ENCODE peak calls at places on chromosomes 16 and 17, in nine cellular contexts. O, R, S, P, E, K, V, X and B are unnamed samples.

GRCh38 chr16:17222756-17223411 is 247.9 kb downstream of the XYLT1 start:
- DNase-seq in O (no peak), R (no peak), S (peak), P (no peak), E (no peak), K (no peak), V (no peak), X (no peak), B (no peak)

GRCh38 chr17:4433515-4434031 is at the start of gene SPNS3:
- DNase-seq in O (no peak), R (no peak), S (no peak), P (no peak), E (no peak), K (no peak), V (no peak), X (no peak), B (no peak)

GRCh38 chr17:78890111-78890897 is 12.7 kb downstream of the CEP295NL start:
- DNase-seq in O (no peak), R (peak), S (peak), P (no peak), E (peak), K (no peak), V (no peak), X (no peak), B (no peak)

GRCh38 chr17:28484296-28484695 is 10.9 kb downstream of the SLC13A2 start:
- DNase-seq in O (no peak), R (no peak), S (no peak), P (no peak), E (no peak), K (no peak), V (no peak), X (no peak), B (no peak)

GRCh38 chr16:69853481-69853880 is 91.3 kb downstream of the WWP2 start:
- DNase-seq in O (no peak), R (no peak), S (no peak), P (no peak), E (no peak), K (no peak), V (no peak), X (no peak), B (no peak)

GRCh38 chr16:66924527-66925321 is 611 bp downstream of the RRAD start:
- DNase-seq in O (peak), R (peak), S (peak), P (no peak), E (no peak), K (peak), V (no peak), X (no peak), B (no peak)

GRCh38 chr16:30558789-30559377 is 709 bp upstream of the ZNF764 start:
- DNase-seq in O (no peak), R (no peak), S (no peak), P (no peak), E (no peak), K (no peak), V (no peak), X (no peak), B (no peak)

GRCh38 chr17:42791948-42792347 is 6.6 kb downstream of the COA3 start:
- DNase-seq in O (no peak), R (no peak), S (no peak), P (no peak), E (no peak), K (no peak), V (no peak), X (no peak), B (no peak)

GRCh38 chr17:72394531-72394930 is 273.7 kb downstream of the SOX9 start:
- DNase-seq in O (no peak), R (no peak), S (no peak), P (no peak), E (no peak), K (no peak), V (no peak), X (no peak), B (no peak)

GRCh38 chr17:230371-230770 is 48.9 kb upstream of the DOC2B start:
- DNase-seq in O (no peak), R (no peak), S (no peak), P (no peak), E (no peak), K (no peak), V (no peak), X (no peak), B (no peak)

GRCh38 chr17:81526662-81527571 is 1.3 kb upstream of the FSCN2 start:
- DNase-seq in O (no peak), R (no peak), S (peak), P (no peak), E (no peak), K (no peak), V (no peak), X (no peak), B (no peak)

GRCh38 chr17:12178644-12179330 is 158.1 kb downstream of the MAP2K4 start:
- DNase-seq in O (no peak), R (no peak), S (no peak), P (no peak), E (no peak), K (no peak), V (no peak), X (no peak), B (no peak)

GRCh38 chr17:40836020-40836419 is 13.6 kb upstream of the KRT10 start:
- DNase-seq in O (no peak), R (no peak), S (no peak), P (no peak), E (no peak), K (no peak), V (no peak), X (no peak), B (no peak)

GRCh38 chr17:29677139-29677834 is 54.6 kb upstream of the CORO6 start:
- DNase-seq in O (no peak), R (no peak), S (peak), P (peak), E (no peak), K (no peak), V (peak), X (no peak), B (peak)

GRCh38 chr16:81956213-81956948 is 54.9 kb downstream of the SDR42E1 start:
- DNase-seq in O (no peak), R (no peak), S (no peak), P (peak), E (no peak), K (no peak), V (no peak), X (no peak), B (peak)

GRCh38 chr17:37699285-37699973 is 45.4 kb downstream of the HNF1B start:
- DNase-seq in O (no peak), R (peak), S (no peak), P (peak), E (no peak), K (no peak), V (no peak), X (no peak), B (no peak)

GRCh38 chr17:7266784-7267183 is 4.5 kb upstream of the CLDN7 start:
- DNase-seq in O (no peak), R (no peak), S (no peak), P (no peak), E (no peak), K (peak), V (no peak), X (no peak), B (peak)

GRCh38 chr16:2033057-2033911 is 6.6 kb downstream of the NHERF2 start:
- DNase-seq in O (no peak), R (no peak), S (no peak), P (peak), E (peak), K (peak), V (peak), X (no peak), B (peak)

GRCh38 chr17:47726796-47727703 is 6.0 kb upstream of the TBX21 start:
- DNase-seq in O (no peak), R (no peak), S (no peak), P (no peak), E (no peak), K (no peak), V (no peak), X (no peak), B (no peak)

GRCh38 chr16:30525844-30526136 is 576 bp downstream of the ZNF768 start:
- DNase-seq in O (no peak), R (no peak), S (no peak), P (peak), E (no peak), K (no peak), V (no peak), X (no peak), B (no peak)

GRCh38 chr17:76538941-76539340 is 903 bp upstream of the PRCD start:
- DNase-seq in O (no peak), R (no peak), S (no peak), P (no peak), E (no peak), K (peak), V (no peak), X (no peak), B (no peak)
- H3K4me3 ChIP-seq in O (no peak), R (no peak), S (peak), P (no peak), E (no peak), K (no peak), V (peak), X (peak), B (no peak)

GRCh38 chr16:85027349-85027967 is at the start of gene KIAA0513:
- DNase-seq in O (peak), R (peak), S (peak), P (peak), E (peak), K (peak), V (peak), X (peak), B (peak)
- TF ChIP-seq CTCF in O (no peak), R (no peak), S (peak), P (peak), E (no peak), K (peak), V (no peak), X (no peak), B (no peak)

GRCh38 chr16:61105544-61105943 is 930.7 kb downstream of the CDH8 start:
- DNase-seq in O (no peak), R (no peak), S (no peak), P (no peak), E (no peak), K (peak), V (no peak), X (no peak), B (no peak)
- H3K4me3 ChIP-seq in O (no peak), R (no peak), S (no peak), P (no peak), E (no peak), K (no peak), V (no peak), X (no peak), B (no peak)

GRCh38 chr16:52547834-52548215 is 882 bp upstream of the TOX3 start:
- DNase-seq in O (no peak), R (no peak), S (no peak), P (no peak), E (no peak), K (no peak), V (no peak), X (no peak), B (no peak)

GRCh38 chr16:52547001-52547833 is at the start of gene TOX3:
- DNase-seq in O (no peak), R (peak), S (no peak), P (no peak), E (no peak), K (peak), V (no peak), X (no peak), B (no peak)

GRCh38 chr16:52546291-52546941 is 527 bp downstream of the TOX3 start:
- DNase-seq in O (no peak), R (peak), S (no peak), P (no peak), E (no peak), K (peak), V (no peak), X (no peak), B (no peak)

GRCh38 chr16:52548261-52549010 is 1.5 kb upstream of the TOX3 start:
- DNase-seq in O (no peak), R (no peak), S (no peak), P (no peak), E (no peak), K (no peak), V (no peak), X (no peak), B (no peak)

GRCh38 chr16:52549011-52549692 is 2.2 kb upstream of the TOX3 start:
- DNase-seq in O (no peak), R (no peak), S (no peak), P (no peak), E (no peak), K (peak), V (no peak), X (no peak), B (peak)
- TF ChIP-seq CTCF in O (no peak), R (peak), S (no peak), P (peak), E (no peak), K (peak), V (no peak), X (no peak), B (peak)

DNA sequence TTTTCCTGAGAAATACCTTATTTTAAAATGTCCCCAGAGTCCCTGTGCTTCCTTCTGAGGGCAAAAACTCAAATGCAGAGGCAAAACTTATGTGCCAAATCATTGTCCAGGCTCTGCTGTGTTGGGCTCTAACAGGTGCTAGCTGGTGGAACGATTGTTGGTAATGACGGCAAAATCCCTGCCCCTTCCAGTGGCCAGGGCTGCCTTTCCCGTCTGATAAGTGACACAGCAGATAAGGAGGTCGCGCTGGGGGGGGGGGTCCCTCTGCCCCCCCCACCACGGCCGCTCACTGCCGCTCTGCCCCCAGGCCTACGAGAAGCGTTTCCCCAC is 29.1 kb downstream of the SEC14L5 start:
- DNase-seq in O (no peak), R (no peak), S (no peak), P (no peak), E (no peak), K (no peak), V (no peak), X (no peak), B (no peak)
- H3K4me3 ChIP-seq in O (no peak), R (no peak), S (peak), P (no peak), E (no peak), K (no peak), V (no peak), X (no peak), B (no peak)

GRCh38 chr17:66900126-66901010 is 64.1 kb upstream of the CACNG4 start:
- DNase-seq in O (peak), R (no peak), S (no peak), P (no peak), E (no peak), K (no peak), V (no peak), X (no peak), B (peak)
- TF ChIP-seq CTCF in O (peak), R (no peak), S (no peak), P (peak), E (no peak), K (peak), V (no peak), X (peak), B (peak)

GRCh38 chr16:89019511-89019910 is 42.5 kb upstream of the CBFA2T3 start:
- DNase-seq in O (no peak), R (no peak), S (no peak), P (no peak), E (no peak), K (no peak), V (no peak), X (no peak), B (no peak)
- H3K4me3 ChIP-seq in O (no peak), R (no peak), S (no peak), P (no peak), E (no peak), K (no peak), V (no peak), X (no peak), B (no peak)

GRCh38 chr17:55601874-55602364 is 90.7 kb upstream of the SMIM36 start:
- DNase-seq in O (peak), R (no peak), S (no peak), P (peak), E (no peak), K (peak), V (no peak), X (no peak), B (peak)
- TF ChIP-seq CTCF in O (peak), R (peak), S (peak), P (peak), E (peak), K (peak), V (no peak), X (no peak), B (peak)

GRCh38 chr16:714558-715447 is at the start of gene METRN:
- DNase-seq in O (peak), R (peak), S (peak), P (peak), E (peak), K (peak), V (peak), X (peak), B (peak)
- H3K4me3 ChIP-seq in O (peak), R (peak), S (peak), P (peak), E (peak), K (no peak), V (peak), X (peak), B (peak)

GRCh38 chr16:57845115-57845514 is 42.8 kb upstream of the KIFC3 start:
- DNase-seq in O (no peak), R (no peak), S (no peak), P (no peak), E (no peak), K (no peak), V (no peak), X (no peak), B (no peak)

GRCh38 chr16:57848181-57848580 is 45.9 kb upstream of the KIFC3 start:
- DNase-seq in O (no peak), R (no peak), S (no peak), P (no peak), E (no peak), K (no peak), V (no peak), X (no peak), B (no peak)

GRCh38 chr16:57843400-57843799 is 41.1 kb upstream of the KIFC3 start:
- DNase-seq in O (no peak), R (no peak), S (no peak), P (no peak), E (no peak), K (no peak), V (no peak), X (no peak), B (no peak)

GRCh38 chr16:57844416-57845030 is 42.2 kb upstream of the KIFC3 start:
- DNase-seq in O (no peak), R (no peak), S (no peak), P (no peak), E (no peak), K (no peak), V (no peak), X (no peak), B (no peak)

DNA sequence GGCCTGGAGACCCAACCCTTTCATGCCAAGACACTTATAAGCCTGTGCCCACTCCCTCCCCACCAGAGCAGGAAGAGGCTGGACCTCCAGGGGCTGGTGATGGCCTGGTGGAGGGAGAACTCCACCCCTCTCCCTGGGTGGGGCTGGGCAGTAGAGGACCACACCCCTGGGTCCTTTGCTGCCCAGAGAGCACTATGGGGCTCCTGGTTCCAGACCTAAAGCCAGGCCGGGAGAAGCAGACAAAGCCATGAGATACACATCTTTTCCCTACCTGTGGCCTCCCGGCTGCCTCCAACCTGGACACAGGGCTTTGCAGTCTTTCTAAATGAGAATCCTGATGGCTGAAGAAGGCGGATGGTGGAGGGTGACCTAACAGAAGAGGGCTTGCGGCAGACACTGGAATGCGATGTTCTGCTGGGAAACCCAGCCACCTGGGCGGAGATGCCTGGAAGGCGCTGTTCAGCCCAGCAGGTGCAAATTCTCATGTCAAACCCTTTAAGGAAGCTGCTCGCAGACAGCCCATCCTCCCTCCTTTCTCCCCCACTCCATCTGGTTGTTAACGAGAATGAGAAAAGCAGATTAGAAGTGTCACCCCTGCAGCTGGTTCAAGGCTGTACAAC is 43.9 kb upstream of the KIFC3 start:
- DNase-seq in O (no peak), R (no peak), S (no peak), P (no peak), E (no peak), K (no peak), V (no peak), X (no peak), B (no peak)
- TF ChIP-seq CTCF in O (no peak), R (no peak), S (no peak), P (no peak), E (no peak), K (no peak), V (no peak), X (no peak), B (no peak)